ENCODE peak calls at places on chromosomes 7 and 10, in seven cellular contexts. B is heart left ventricle; M is CD8-positive, alpha-beta memory T cell; G is IMR-90; O is fibroblast of lung; F is OCI-LY7; Z is WERI-Rb-1. E is an unnamed sample. For H3K36me3 and H3K9me3, the result is how much of the 10 kb centered on the place peaks cover.

GRCh38 chr7:23246540-23246939 is at the start of gene GPNMB:
- DNase-seq in G (peak), Z (no peak), O (peak), F (no peak), B (peak), M (no peak), E (peak)

GRCh38 chr7:30791126-30791525 is 19.9 kb downstream of the MINDY4 start:
- DNase-seq in G (no peak), B (no peak), M (no peak), F (no peak), O (no peak), Z (peak), E (no peak)

GRCh38 chr7:32241636-32242035 is 171.4 kb upstream of the PDE1C start:
- DNase-seq in O (no peak), F (no peak), G (no peak), Z (no peak), B (no peak), M (no peak), E (no peak)

GRCh38 chr7:128266891-128267839 is 26.1 kb downstream of the LEP start:
- DNase-seq in O (peak), B (no peak), Z (peak), G (peak), M (no peak), F (no peak), E (peak)

GRCh38 chr7:146768941-146769340 is 652.3 kb downstream of the CNTNAP2 start:
- DNase-seq in F (no peak), M (no peak), B (no peak), O (no peak), G (no peak), Z (no peak), E (no peak)

GRCh38 chr10:78672898-78673297 is 395.9 kb upstream of the ZMIZ1 start:
- DNase-seq in G (peak), B (no peak), Z (no peak), F (no peak), M (no peak), O (peak), E (no peak)

GRCh38 chr10:60206735-60207134 is 182.9 kb downstream of the ANK3 start:
- DNase-seq in Z (no peak), B (no peak), F (no peak), M (no peak), G (peak), O (peak), E (no peak)

GRCh38 chr10:71217266-71218045 is 5.1 kb downstream of the UNC5B start:
- DNase-seq in O (peak), F (no peak), B (no peak), G (no peak), M (no peak), Z (no peak), E (peak)

GRCh38 chr10:73887038-73888015 is 13.0 kb upstream of the CAMK2G start:
- DNase-seq in O (peak), M (no peak), B (peak), F (no peak), Z (no peak), G (peak), E (peak)

GRCh38 chr10:53508197-53508596 is 735.6 kb upstream of the MBL2 start:
- DNase-seq in B (no peak), O (no peak), M (no peak), G (no peak), F (no peak), Z (no peak), E (no peak)

DNA sequence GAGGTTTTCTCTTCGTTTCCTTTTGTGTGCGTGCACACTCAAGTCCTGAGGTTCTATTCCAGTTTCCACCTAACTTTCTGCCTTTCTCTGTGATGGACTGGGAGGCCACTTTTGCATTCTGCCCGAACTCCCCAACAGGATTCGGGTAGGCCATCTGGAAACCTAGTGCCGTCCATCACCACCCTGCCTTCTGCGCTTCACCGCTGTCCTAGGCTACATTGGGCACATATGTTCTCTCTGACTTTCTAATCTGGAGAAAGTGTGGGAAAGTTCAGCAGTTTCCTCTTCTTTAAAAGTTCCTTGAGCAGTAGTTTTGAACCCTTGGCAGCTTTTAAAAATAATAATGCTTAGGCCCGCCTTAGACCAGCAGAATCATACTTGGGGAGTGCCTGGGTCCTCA is 46.8 kb downstream of the SHH start:
- DNase-seq in B (no peak), O (no peak), F (no peak), G (no peak), M (no peak), Z (no peak), E (no peak)
- H3K36me3 ChIP-seq in B (half or more), O (under half), F (half or more), G (under half), M (half or more), Z (half or more), E (under half)

GRCh38 chr7:3760696-3761095 is 459.6 kb downstream of the SDK1 start:
- DNase-seq in B (no peak), O (peak), Z (no peak), F (no peak), M (no peak), G (peak), E (no peak)
- H3K27ac ChIP-seq in B (no peak), O (no peak), Z (no peak), F (no peak), M (no peak), G (no peak), E (no peak)

DNA sequence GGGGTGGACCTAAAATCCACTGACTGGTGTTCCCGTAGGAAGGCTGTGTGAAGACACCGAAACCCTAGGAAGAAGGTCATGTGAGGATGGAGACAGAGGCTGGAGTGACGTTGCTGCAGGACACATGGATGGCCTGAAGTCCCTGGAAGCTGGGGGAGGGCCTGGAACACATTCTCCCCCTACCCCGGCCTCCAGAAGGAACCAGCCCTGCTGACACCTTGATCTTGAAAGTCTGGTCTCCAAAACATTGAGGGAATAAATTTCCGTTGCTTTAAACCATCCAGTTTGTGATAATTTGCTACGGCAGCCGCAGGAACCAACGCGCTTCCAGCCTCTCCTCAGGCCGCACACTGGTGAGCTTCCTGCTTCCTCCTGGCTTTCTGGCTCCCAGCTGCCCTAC is 288.2 kb downstream of the GLRX3 start:
- DNase-seq in Z (no peak), M (no peak), B (no peak), O (no peak), G (no peak), F (no peak), E (no peak)
- H3K9me3 ChIP-seq in Z (under half), M (under half), B (under half), O (under half), G (half or more), F (under half), E (under half)

GRCh38 chr10:87510025-87510424 is 5.3 kb downstream of the MINPP1 start:
- DNase-seq in G (no peak), Z (no peak), B (no peak), F (no peak), M (no peak), O (no peak), E (no peak)
- H3K36me3 ChIP-seq in G (under half), Z (half or more), B (half or more), F (under half), M (under half), O (under half), E (under half)

GRCh38 chr7:133885213-133885612 is 241.9 kb upstream of the LRGUK start:
- DNase-seq in B (no peak), F (no peak), O (no peak), M (no peak), G (no peak), Z (no peak), E (no peak)
- H3K27ac ChIP-seq in B (no peak), F (no peak), O (no peak), M (no peak), G (no peak), Z (no peak), E (no peak)

GRCh38 chr7:110157631-110158362 is 933.1 kb upstream of the LRRN3 start:
- DNase-seq in O (peak), Z (no peak), B (no peak), M (no peak), G (peak), F (no peak), E (no peak)

DNA sequence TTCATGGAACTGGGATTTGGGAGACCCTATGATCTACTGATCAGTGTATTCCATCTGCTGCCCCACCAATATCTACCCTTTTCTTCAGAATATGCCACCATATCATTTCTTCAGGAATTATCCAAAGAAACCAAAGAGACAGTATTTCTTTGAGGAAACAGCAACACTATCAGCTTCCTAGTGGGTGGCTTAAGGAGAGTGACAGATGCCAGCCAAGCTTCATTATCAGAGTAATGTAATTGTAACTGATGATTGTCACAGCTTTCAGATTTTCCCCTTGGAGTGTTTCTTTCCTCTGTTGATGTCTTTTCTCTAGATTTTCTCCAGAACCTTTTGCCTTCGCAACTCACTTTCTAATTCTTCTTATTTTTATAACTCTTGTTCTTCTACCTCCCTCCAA is 934.4 kb upstream of the LRRN3 start:
- DNase-seq in F (no peak), M (no peak), B (no peak), O (no peak), Z (no peak), G (no peak), E (no peak)
- H3K9me3 ChIP-seq in F (under half), M (under half), B (under half), O (under half), Z (under half), G (under half), E (under half)

DNA sequence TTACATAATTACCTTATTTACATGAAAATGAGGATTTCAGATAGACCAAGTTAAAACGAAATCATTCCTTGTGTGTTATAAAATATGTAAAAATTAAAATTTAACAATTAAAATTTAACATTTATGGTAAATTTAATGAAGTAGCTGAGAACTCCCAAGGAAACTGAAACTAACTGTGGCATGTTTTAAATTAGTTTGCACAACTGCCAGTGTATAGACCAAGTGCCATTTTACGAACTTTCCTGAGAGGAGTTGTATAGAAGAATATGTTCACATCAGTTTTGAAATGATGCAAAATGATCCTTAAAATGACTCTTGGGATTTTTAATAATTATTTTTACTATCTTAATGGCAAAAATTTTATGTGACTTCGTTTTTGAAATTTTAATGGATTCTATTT is 23.5 kb downstream of the PDLIM1 start:
- DNase-seq in F (no peak), Z (no peak), O (no peak), G (no peak), B (no peak), M (no peak), E (no peak)
- H3K36me3 ChIP-seq in F (under half), Z (half or more), O (under half), G (half or more), B (half or more), M (under half), E (under half)

GRCh38 chr10:119404719-119405504 is 137.6 kb downstream of the RGS10 start:
- DNase-seq in M (no peak), G (no peak), O (no peak), B (no peak), F (no peak), Z (no peak), E (no peak)

GRCh38 chr10:119406888-119407777 is 135.4 kb downstream of the RGS10 start:
- DNase-seq in F (peak), M (no peak), Z (no peak), G (no peak), O (no peak), B (no peak), E (no peak)

GRCh38 chr10:119406137-119406536 is 136.4 kb downstream of the RGS10 start:
- DNase-seq in O (no peak), B (no peak), Z (no peak), F (no peak), G (no peak), M (no peak), E (no peak)

GRCh38 chr10:119403927-119404326 is 138.6 kb downstream of the RGS10 start:
- DNase-seq in Z (no peak), B (no peak), G (no peak), F (no peak), M (no peak), O (no peak), E (no peak)

DNA sequence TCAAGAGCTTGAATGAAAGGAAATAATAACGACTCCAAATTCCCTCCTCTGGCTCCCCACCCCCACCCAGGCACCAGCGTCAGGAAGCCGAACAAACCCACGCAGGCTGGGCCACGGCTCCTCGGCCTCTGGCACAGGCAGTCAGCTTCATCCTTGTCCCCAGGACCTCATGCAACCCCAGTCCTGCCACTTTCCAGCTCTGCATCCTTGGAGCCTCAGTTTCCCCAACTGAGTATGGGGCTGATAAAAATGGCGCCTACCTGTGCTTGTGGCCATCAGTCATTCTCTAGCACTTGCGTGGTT is 137.1 kb downstream of the RGS10 start:
- DNase-seq in B (no peak), M (no peak), G (no peak), F (no peak), O (no peak), Z (no peak), E (no peak)
- H3K27ac ChIP-seq in B (peak), M (no peak), G (no peak), F (no peak), O (no peak), Z (no peak), E (no peak)

DNA sequence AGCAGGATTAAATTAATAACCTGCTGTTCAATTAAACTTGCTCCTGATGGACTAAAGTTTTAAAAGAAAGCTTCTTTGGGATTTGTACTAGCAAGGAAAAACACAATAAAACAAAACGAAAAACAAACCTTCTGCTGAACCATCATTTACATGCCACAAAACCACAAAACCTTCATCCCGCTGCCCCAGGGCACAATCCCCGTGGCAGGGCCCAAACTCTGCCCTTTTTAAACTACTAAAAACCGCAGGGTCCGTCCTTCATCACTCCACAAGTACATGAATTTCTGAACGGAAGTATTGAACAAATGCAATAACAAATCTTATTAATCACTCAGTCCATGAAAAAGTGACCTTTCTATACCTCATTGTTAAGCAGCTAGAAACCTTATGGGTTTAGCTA is 197.6 kb downstream of the TCERG1L start:
- DNase-seq in B (no peak), Z (no peak), G (no peak), O (no peak), F (no peak), M (no peak), E (no peak)
- H3K9me3 ChIP-seq in B (under half), Z (under half), G (under half), O (under half), F (under half), M (under half), E (under half)

GRCh38 chr7:75980865-75981449 is 13.4 kb downstream of the TMEM120A start:
- DNase-seq in M (no peak), B (no peak), Z (no peak), O (no peak), G (no peak), F (no peak), E (no peak)
- H3K36me3 ChIP-seq in M (under half), B (half or more), Z (under half), O (under half), G (half or more), F (under half), E (under half)